ENCODE peak calls at places on chromosomes 1 and 21, in seven cellular contexts. M is ascending aorta, C is small intestine, X is transverse colon, S is heart left ventricle, K is OCI-LY7, J is uterus. P is an unnamed sample.
A peak's percentile ranks its signal among the peaks of the same experiment; 100 is the strongest.

GRCh38 chr1:216047821-216048220 is 375.4 kb downstream of the USH2A start:
- DNase-seq in S (no peak), M (no peak), C (no peak), X (no peak), K (no peak), J (no peak), P (no peak)

GRCh38 chr1:25054526-25054925 is 124.5 kb upstream of the RUNX3 start:
- DNase-seq in K (no peak), C (no peak), J (no peak), X (no peak), M (no peak), S (no peak), P (no peak)

GRCh38 chr1:230972855-230973271 is 5.8 kb downstream of the TTC13 start:
- DNase-seq in M (no peak), J (no peak), X (peak; percentile 31), K (peak; percentile 29), S (no peak), C (no peak), P (peak; percentile 43)

GRCh38 chr21:34603002-34603709 is 11.8 kb downstream of the RCAN1 start:
- DNase-seq in J (peak; percentile 65), M (peak; percentile 91), S (peak; percentile 80), X (peak; percentile 84), K (peak; percentile 57), C (peak; percentile 88), P (peak; percentile 86)

GRCh38 chr1:243316366-243316989 is 60.6 kb downstream of the SDCCAG8 start:
- DNase-seq in J (no peak), C (no peak), S (no peak), M (no peak), K (no peak), X (no peak), P (no peak)

GRCh38 chr1:43274125-43274803 is 4.5 kb downstream of the TMEM125 start:
- DNase-seq in J (peak; percentile 22), M (peak; percentile 64), S (no peak), C (peak; percentile 59), X (no peak), K (peak; percentile 71), P (no peak)

GRCh38 chr1:147700042-147700711 is 29.9 kb upstream of the ACP6 start:
- DNase-seq in M (peak; percentile 68), J (peak; percentile 62), X (peak; percentile 66), S (peak; percentile 57), K (peak; percentile 67), C (peak; percentile 76), P (peak; percentile 76)

GRCh38 chr1:68745006-68745405 is 248.1 kb upstream of the DEPDC1 start:
- DNase-seq in K (no peak), M (no peak), X (no peak), C (no peak), J (no peak), S (no peak), P (no peak)

GRCh38 chr1:147078606-147079399 is 93.5 kb downstream of the PRKAB2 start:
- DNase-seq in X (no peak), M (no peak), K (no peak), C (no peak), S (no peak), J (no peak), P (no peak)

GRCh38 chr1:95309031-95309459 is 75.0 kb downstream of the RWDD3 start:
- DNase-seq in K (peak; percentile 4), M (no peak), S (no peak), X (no peak), C (no peak), J (no peak), P (no peak)

GRCh38 chr1:106773206-106773605 is 283.3 kb upstream of the PRMT6 start:
- DNase-seq in S (no peak), X (no peak), C (no peak), M (no peak), K (no peak), J (no peak), P (no peak)

GRCh38 chr1:25204797-25205441 is 27.4 kb downstream of the SYF2 start:
- DNase-seq in X (no peak), S (no peak), K (peak; percentile 71), M (no peak), J (no peak), C (peak; percentile 53), P (no peak)

GRCh38 chr1:115781343-115781742 is 12.8 kb upstream of the CASQ2 start:
- DNase-seq in M (no peak), C (no peak), J (no peak), X (no peak), K (no peak), S (no peak), P (no peak)

GRCh38 chr1:43803105-43803504 is 95.8 kb downstream of the ST3GAL3 start:
- DNase-seq in M (no peak), S (no peak), K (no peak), C (no peak), J (no peak), X (no peak), P (no peak)

GRCh38 chr1:116268211-116268610 is 104.8 kb upstream of the ATP1A1 start:
- DNase-seq in K (no peak), S (no peak), J (no peak), M (no peak), X (peak; percentile 63), C (peak; percentile 77), P (peak; percentile 52)

GRCh38 chr21:44735821-44736220 is 24.4 kb upstream of the TSPEAR start:
- DNase-seq in X (no peak), J (no peak), C (no peak), S (no peak), M (no peak), K (no peak), P (no peak)

GRCh38 chr1:217953922-217954321 is 322.8 kb downstream of the SPATA17 start:
- DNase-seq in S (no peak), M (no peak), C (peak; percentile 16), K (no peak), J (no peak), X (no peak), P (no peak)

GRCh38 chr1:102858695-102859094 is 249.6 kb downstream of the COL11A1 start:
- DNase-seq in J (no peak), X (no peak), M (no peak), C (no peak), S (no peak), K (no peak), P (no peak)

GRCh38 chr1:46635205-46635604 is 18.6 kb upstream of the MOB3C start:
- DNase-seq in S (no peak), X (no peak), M (no peak), K (no peak), J (no peak), C (no peak), P (no peak)

GRCh38 chr1:113784104-113784779 is 25.0 kb upstream of the PHTF1 start:
- DNase-seq in X (no peak), J (no peak), S (no peak), C (peak; percentile 66), M (no peak), K (no peak), P (no peak)

GRCh38 chr1:32255072-32256071 is 4.3 kb downstream of the LCK start:
- DNase-seq in X (no peak), C (no peak), J (no peak), K (peak; percentile 78), S (no peak), M (no peak), P (no peak)

GRCh38 chr1:32257227-32257508 is 6.1 kb downstream of the LCK start:
- DNase-seq in S (no peak), M (no peak), K (no peak), X (no peak), C (no peak), J (no peak), P (no peak)

GRCh38 chr1:32250893-32251716 is at the start of gene LCK:
- DNase-seq in K (peak; percentile 85), C (no peak), M (no peak), S (no peak), J (no peak), X (peak; percentile 42), P (no peak)

GRCh38 chr1:32256473-32257226 is 5.6 kb downstream of the LCK start:
- DNase-seq in S (no peak), K (no peak), X (no peak), M (no peak), J (no peak), C (no peak), P (no peak)
- H3K4me3 ChIP-seq in S (no peak overlapping the region), K (peak overlapping the region; percentile 45), X (no peak overlapping the region), M (no peak overlapping the region), J (no peak overlapping the region), C (no peak overlapping the region), P (no peak overlapping the region)

GRCh38 chr1:87539147-87539546 is 210.5 kb downstream of the LMO4 start:
- DNase-seq in X (no peak), K (no peak), S (no peak), C (no peak), J (no peak), M (no peak), P (no peak)
- H3K27ac ChIP-seq in X (no peak overlapping the region), K (no peak overlapping the region), S (no peak overlapping the region), C (no peak overlapping the region), J (no peak overlapping the region), M (no peak overlapping the region), P (no peak overlapping the region)

DNA sequence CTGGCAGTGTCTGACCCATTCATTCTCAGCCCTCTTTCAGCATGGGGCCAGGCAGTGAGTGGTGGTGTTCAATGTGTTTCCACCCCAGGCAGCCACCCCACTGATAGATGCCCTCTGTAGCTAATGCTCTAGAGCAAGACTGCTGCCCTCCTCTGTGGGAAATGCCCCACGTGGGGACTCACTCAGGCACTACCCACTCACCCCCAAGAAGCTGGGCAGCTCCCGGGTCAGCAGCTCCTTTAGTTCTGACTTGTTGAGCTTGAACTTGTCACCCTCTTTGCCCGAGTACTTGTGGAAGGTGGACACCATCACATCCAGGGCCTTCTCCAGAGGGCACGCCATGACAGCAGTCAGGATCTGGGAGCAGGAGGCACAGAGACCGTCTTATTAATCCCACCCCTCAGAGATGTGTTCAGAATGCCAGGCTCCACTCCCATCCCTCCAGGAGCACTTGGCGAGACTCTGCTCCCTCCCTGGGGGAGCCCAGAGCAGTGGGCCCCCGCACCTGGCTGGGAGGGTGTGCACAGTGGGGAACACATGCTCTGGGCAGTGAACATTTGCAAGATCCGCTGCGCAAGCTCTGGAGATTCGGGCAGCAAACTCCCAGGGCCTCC is 1.0 kb downstream of the S100A4 start:
- DNase-seq in K (no peak), C (no peak), S (no peak), M (no peak), X (no peak), J (no peak), P (no peak)
- H3K4me3 ChIP-seq in K (no peak overlapping the region), C (no peak overlapping the region), S (peak overlapping the region; percentile 42), M (peak overlapping the region; percentile 68), X (no peak overlapping the region), J (peak overlapping the region; percentile 38), P (peak overlapping the region; percentile 32)

GRCh38 chr1:38154089-38154470 is 107.5 kb upstream of the POU3F1 start:
- DNase-seq in M (no peak), J (no peak), C (no peak), S (no peak), X (no peak), K (no peak), P (no peak)
- H3K27ac ChIP-seq in M (no peak overlapping the region), J (no peak overlapping the region), C (no peak overlapping the region), S (no peak overlapping the region), X (no peak overlapping the region), K (no peak overlapping the region), P (no peak overlapping the region)

GRCh38 chr1:29967261-29967660 is 730.9 kb downstream of the PTPRU start:
- DNase-seq in M (peak; percentile 33), J (no peak), C (no peak), K (no peak), S (no peak), X (no peak), P (no peak)
- H3K4me3 ChIP-seq in M (no peak overlapping the region), J (no peak overlapping the region), C (no peak overlapping the region), K (no peak overlapping the region), S (no peak overlapping the region), X (no peak overlapping the region), P (no peak overlapping the region)

P was measured in colonic mucosa.